ENCODE peak calls at places on chromosomes 1 and 21, in seven cellular contexts. Z, R, K, P, X, N and F are unnamed samples.

GRCh38 chr1:80731241-80731894 is 1069.4 kb upstream of the ADGRL2 start:
- DNase-seq in X (no peak), N (peak; percentile 35), R (no peak), Z (no peak), K (no peak), P (no peak), F (no peak)

GRCh38 chr1:231940116-231940515 is 313.5 kb downstream of the DISC1 start:
- DNase-seq in R (no peak), P (no peak), Z (no peak), K (no peak), N (no peak), X (no peak), F (no peak)

GRCh38 chr1:6869002-6869380 is 83.7 kb downstream of the CAMTA1 start:
- DNase-seq in X (no peak), Z (no peak), N (no peak), K (no peak), P (peak; percentile 11), R (no peak), F (no peak)

GRCh38 chr1:31725134-31725533 is 21.3 kb upstream of the COL16A1 start:
- DNase-seq in Z (no peak), X (no peak), K (no peak), P (no peak), R (no peak), N (no peak), F (no peak)

GRCh38 chr1:6037338-6037762 is 8.3 kb upstream of the KCNAB2 start:
- DNase-seq in K (no peak), P (peak; percentile 83), R (no peak), N (peak; percentile 75), X (no peak), Z (no peak), F (no peak)

GRCh38 chr1:66251521-66251920 is 282.4 kb upstream of the SGIP1 start:
- DNase-seq in K (no peak), Z (no peak), P (no peak), N (peak; percentile 75), R (no peak), X (no peak), F (no peak)

GRCh38 chr1:172957491-172957890 is 93.2 kb downstream of the TNFSF18 start:
- DNase-seq in Z (no peak), P (no peak), X (no peak), R (no peak), N (no peak), K (no peak), F (no peak)

GRCh38 chr1:55378582-55378981 is 163.4 kb upstream of the USP24 start:
- DNase-seq in Z (peak; percentile 23), R (no peak), K (peak; percentile 73), P (no peak), N (peak; percentile 80), X (no peak), F (no peak)

GRCh38 chr1:207039380-207040180 is 7.0 kb upstream of the C1orf116 start:
- DNase-seq in R (no peak), Z (no peak), N (no peak), X (no peak), K (no peak), P (no peak), F (no peak)

GRCh38 chr1:174659823-174660222 is 212.1 kb downstream of the GPR52 start:
- DNase-seq in X (no peak), R (no peak), K (no peak), Z (no peak), P (peak; percentile 6), N (peak; percentile 79), F (no peak)

GRCh38 chr1:46526689-46527291 is 24.7 kb downstream of the KNCN start:
- DNase-seq in X (no peak), K (no peak), R (no peak), P (no peak), Z (no peak), N (no peak), F (no peak)

GRCh38 chr1:221994274-221994698 is 252.4 kb upstream of the DUSP10 start:
- DNase-seq in R (no peak), N (peak; percentile 44), K (no peak), X (peak; percentile 11), P (peak; percentile 29), Z (no peak), F (no peak)

GRCh38 chr1:11898831-11899467 is 27.3 kb downstream of the KIAA2013 start:
- DNase-seq in R (no peak), X (no peak), Z (no peak), N (no peak), K (peak; percentile 50), P (no peak), F (no peak)

GRCh38 chr1:212696721-212697331 is 2.8 kb downstream of the BATF3 start:
- DNase-seq in R (no peak), N (no peak), Z (no peak), X (no peak), K (no peak), P (no peak), F (no peak)

GRCh38 chr1:245614476-245614875 is 459.7 kb downstream of the KIF26B start:
- DNase-seq in K (no peak), R (no peak), P (no peak), N (no peak), Z (no peak), X (no peak), F (no peak)

GRCh38 chr21:32611471-32611997 is 643 bp downstream of the CFAP298 start:
- DNase-seq in P (peak; percentile 47), X (peak; percentile 24), K (peak; percentile 39), R (no peak), N (no peak), Z (no peak), F (no peak)

GRCh38 chr1:116418091-116418830 is 45.2 kb downstream of the ATP1A1 start:
- DNase-seq in N (peak; percentile 81), P (peak; percentile 72), X (peak; percentile 82), Z (peak; percentile 45), K (peak; percentile 86), R (peak; percentile 93), F (peak; percentile 14)

GRCh38 chr1:156492013-156492590 is 8.5 kb downstream of the MEF2D start:
- DNase-seq in R (no peak), P (no peak), K (no peak), N (no peak), X (no peak), Z (no peak), F (no peak)

GRCh38 chr1:15702722-15703550 is 18.8 kb downstream of the PLEKHM2 start:
- DNase-seq in X (no peak), R (no peak), Z (no peak), P (peak; percentile 23), K (peak; percentile 39), N (no peak), F (no peak)

GRCh38 chr1:25033828-25034451 is 103.9 kb upstream of the RUNX3 start:
- DNase-seq in X (no peak), Z (no peak), K (no peak), R (peak; percentile 90), N (no peak), P (no peak), F (no peak)

GRCh38 chr1:236075848-236076247 is 11.0 kb upstream of the NID1 start:
- DNase-seq in X (no peak), P (no peak), N (no peak), R (no peak), K (no peak), Z (no peak), F (no peak)

GRCh38 chr1:185244015-185244747 is 72.9 kb downstream of the IVNS1ABP start:
- DNase-seq in N (peak; percentile 94), Z (no peak), R (no peak), K (no peak), X (peak; percentile 32), P (peak; percentile 81), F (no peak)

GRCh38 chr1:12053752-12054548 is 9.2 kb upstream of the TNFRSF8 start:
- DNase-seq in K (no peak), R (no peak), P (no peak), Z (no peak), X (no peak), N (no peak), F (no peak)

GRCh38 chr1:55504306-55504706 is 289.1 kb upstream of the USP24 start:
- DNase-seq in X (no peak), Z (no peak), K (peak; percentile 46), P (no peak), N (no peak), R (no peak), F (no peak)

GRCh38 chr1:85440584-85440983 is 24.4 kb downstream of the DDAH1 start:
- DNase-seq in X (no peak), R (no peak), K (no peak), N (no peak), P (no peak), Z (no peak), F (no peak)

GRCh38 chr1:179082308-179083030 is 599 bp downstream of the TOR3A start:
- DNase-seq in P (peak; percentile 52), Z (no peak), R (peak; percentile 84), K (peak; percentile 35), X (peak; percentile 35), N (peak; percentile 33), F (no peak)